ENCODE peak calls at places on chromosomes 12 and 14, in six cellular contexts. K is choroid plexus epithelial cell, X is frontal cortex, G is neural crest cell, S is GM19239, Q is caudate nucleus. M is an unnamed sample.

GRCh38 chr14:69493791-69494190 is 9.3 kb downstream of the PLEKHD1 start:
- DNase-seq in K (no peak), X (no peak), G (no peak), S (no peak), Q (no peak), M (no peak)

GRCh38 chr12:77054856-77055255 is 10.5 kb downstream of the E2F7 start:
- DNase-seq in K (no peak), X (no peak), G (no peak), S (no peak), Q (no peak), M (no peak)

GRCh38 chr12:18171571-18171970 is 81.6 kb upstream of the RERGL start:
- DNase-seq in K (peak; percentile 23), X (no peak), G (no peak), S (no peak), Q (no peak), M (no peak)

GRCh38 chr12:121536929-121537813 is 43.7 kb downstream of the KDM2B start:
- DNase-seq in K (peak; percentile 74), X (peak; percentile 91), G (peak; percentile 68), S (peak; percentile 95), Q (peak; percentile 62), M (peak; percentile 56)

GRCh38 chr12:117441751-117442150 is 80.3 kb upstream of the NOS1 start:
- DNase-seq in K (no peak), X (peak; percentile 54), G (no peak), S (no peak), Q (peak; percentile 25), M (no peak)

GRCh38 chr12:114415525-114415868 is 9.6 kb upstream of the TBX5 start:
- DNase-seq in K (no peak), X (no peak), G (no peak), S (no peak), Q (no peak), M (no peak)

GRCh38 chr12:104956870-104957301 is 1.2 kb downstream of the SLC41A2 start:
- DNase-seq in K (no peak), X (no peak), G (no peak), S (no peak), Q (no peak), M (no peak)

GRCh38 chr14:86541969-86542368 is 1012.0 kb downstream of the FLRT2 start:
- DNase-seq in K (no peak), X (no peak), G (no peak), S (no peak), Q (no peak), M (no peak)

GRCh38 chr14:39621223-39621622 is 189.0 kb upstream of the FBXO33 start:
- DNase-seq in K (no peak), X (no peak), G (no peak), S (no peak), Q (no peak), M (no peak)

GRCh38 chr12:56785141-56785865 is 22.2 kb downstream of the HSD17B6 start:
- DNase-seq in K (no peak), X (no peak), G (no peak), S (no peak), Q (no peak), M (no peak)